ENCODE peak calls at places on chromosome 9, in nine cellular contexts. G is GM13976, D is fibroblast of mammary gland, V is GM06990, C is PC-3, F is progenitor cell of endocrine pancreas, O is MM.1S, N is type B pancreatic cell, T is A549. A is an unnamed sample.

GRCh38 chr9:86733929-86734328 is 213.4 kb downstream of the GAS1 start:
- DNase-seq in C (no peak), D (peak; percentile 27), V (no peak), F (no peak), O (no peak), N (no peak), G (no peak), T (no peak), A (no peak)

GRCh38 chr9:131943397-131943796 is 136.3 kb downstream of the MED27 start:
- DNase-seq in G (no peak), V (no peak), D (no peak), O (no peak), F (no peak), N (no peak), T (no peak), C (peak; percentile 1), A (no peak)

GRCh38 chr9:136521541-136521940 is 24.3 kb downstream of the NOTCH1 start:
- DNase-seq in G (no peak), C (no peak), V (no peak), F (no peak), O (no peak), T (no peak), N (no peak), D (no peak), A (no peak)

GRCh38 chr9:68508547-68508946 is 32.1 kb downstream of the TMEM252 start:
- DNase-seq in N (no peak), G (no peak), C (no peak), F (no peak), D (no peak), O (no peak), T (no peak), V (no peak), A (no peak)

GRCh38 chr9:79120533-79121315 is 451.0 kb upstream of the TLE4 start:
- DNase-seq in O (no peak), G (no peak), C (no peak), F (no peak), V (no peak), N (no peak), T (no peak), D (no peak), A (no peak)

GRCh38 chr9:37010976-37011375 is 23.1 kb downstream of the PAX5 start:
- DNase-seq in F (no peak), O (no peak), D (no peak), N (no peak), C (no peak), T (no peak), G (no peak), V (no peak), A (no peak)

GRCh38 chr9:17470449-17470848 is 108.4 kb upstream of the SH3GL2 start:
- DNase-seq in G (no peak), T (no peak), F (no peak), N (no peak), C (no peak), O (no peak), V (no peak), D (no peak), A (no peak)

GRCh38 chr9:131837316-131837715 is 97.4 kb upstream of the RAPGEF1 start:
- DNase-seq in G (peak; percentile 55), D (no peak), T (peak; percentile 39), O (no peak), C (peak; percentile 23), F (no peak), V (no peak), N (no peak), A (no peak)

GRCh38 chr9:86664603-86665002 is 282.7 kb downstream of the GAS1 start:
- DNase-seq in T (no peak), F (no peak), G (no peak), N (no peak), C (no peak), O (no peak), V (no peak), D (no peak), A (no peak)

GRCh38 chr9:93891549-93892310 is 63.4 kb downstream of the BARX1 start:
- DNase-seq in D (no peak), G (no peak), V (no peak), N (no peak), C (no peak), T (no peak), F (no peak), O (no peak), A (no peak)

GRCh38 chr9:134848504-134848903 is 32.1 kb upstream of the FCN2 start:
- DNase-seq in N (no peak), D (no peak), C (no peak), V (no peak), G (no peak), T (no peak), O (no peak), F (no peak), A (no peak)

GRCh38 chr9:134852906-134853654 is 27.5 kb upstream of the FCN2 start:
- DNase-seq in T (no peak), C (no peak), O (no peak), V (no peak), F (no peak), G (no peak), D (no peak), N (peak; percentile 47), A (no peak)

GRCh38 chr9:134851015-134851414 is 29.6 kb upstream of the FCN2 start:
- DNase-seq in O (no peak), D (no peak), T (no peak), N (no peak), V (no peak), C (no peak), G (no peak), F (no peak), A (no peak)

GRCh38 chr9:134847752-134848432 is 32.7 kb upstream of the FCN2 start:
- DNase-seq in G (no peak), C (no peak), T (peak; percentile 12), V (no peak), D (no peak), O (no peak), F (no peak), N (no peak), A (no peak)

GRCh38 chr9:134850611-134851010 is 30.0 kb upstream of the FCN2 start:
- DNase-seq in V (no peak), D (no peak), O (no peak), C (no peak), F (no peak), G (no peak), T (no peak), N (no peak), A (no peak)
- TF ChIP-seq CTCF in V (no peak), D (no peak), O (no peak), C (no peak), F (no peak), G (no peak), T (no peak), N (no peak), A (no peak)

GRCh38 chr9:2473691-2474090 is 147.9 kb upstream of the VLDLR start:
- DNase-seq in N (no peak), V (no peak), F (no peak), D (no peak), C (no peak), G (no peak), T (no peak), O (no peak), A (no peak)

GRCh38 chr9:2465921-2466460 is 155.6 kb upstream of the VLDLR start:
- DNase-seq in F (no peak), V (peak; percentile 40), O (peak; percentile 96), C (peak; percentile 51), D (peak; percentile 49), N (no peak), G (peak; percentile 44), T (peak; percentile 78), A (no peak)

GRCh38 chr9:2466703-2467102 is 154.9 kb upstream of the VLDLR start:
- DNase-seq in N (no peak), T (no peak), G (no peak), D (no peak), F (no peak), O (no peak), C (peak; percentile 5), V (no peak), A (no peak)

GRCh38 chr9:2465516-2465915 is 156.1 kb upstream of the VLDLR start:
- DNase-seq in F (no peak), G (no peak), O (no peak), D (no peak), T (no peak), N (no peak), C (no peak), V (no peak), A (no peak)

DNA sequence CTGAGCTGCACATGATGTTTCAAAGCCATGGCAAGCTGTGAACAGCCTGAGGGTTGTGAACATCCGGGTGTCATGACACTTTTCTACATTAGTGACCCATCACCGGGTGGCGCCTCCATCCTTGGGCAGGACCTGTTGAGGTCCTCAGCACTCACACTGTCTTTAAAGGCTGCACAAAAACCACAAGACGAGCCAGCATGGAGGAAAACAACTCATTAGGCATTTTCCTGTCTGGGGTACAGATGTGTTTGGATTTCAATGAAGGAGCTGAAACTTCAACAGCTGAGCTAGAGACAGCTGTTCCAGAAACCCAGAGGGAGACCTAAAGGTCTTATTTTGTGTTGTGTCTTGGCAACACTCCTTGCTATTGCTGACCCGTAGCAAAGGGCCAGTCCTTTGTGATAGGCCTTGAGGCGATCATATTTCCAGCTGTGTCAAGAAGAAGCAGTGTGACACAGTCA is 151.9 kb upstream of the VLDLR start:
- DNase-seq in C (peak; percentile 41), O (peak; percentile 51), N (no peak), G (no peak), D (peak; percentile 54), V (no peak), F (no peak), T (peak; percentile 48), A (no peak)
- TF ChIP-seq CTCF in C (peak; percentile 40), O (peak; percentile 30), N (no peak), G (no peak), D (peak; percentile 21), V (peak; percentile 27), F (no peak), T (peak; percentile 30), A (no peak)

DNA sequence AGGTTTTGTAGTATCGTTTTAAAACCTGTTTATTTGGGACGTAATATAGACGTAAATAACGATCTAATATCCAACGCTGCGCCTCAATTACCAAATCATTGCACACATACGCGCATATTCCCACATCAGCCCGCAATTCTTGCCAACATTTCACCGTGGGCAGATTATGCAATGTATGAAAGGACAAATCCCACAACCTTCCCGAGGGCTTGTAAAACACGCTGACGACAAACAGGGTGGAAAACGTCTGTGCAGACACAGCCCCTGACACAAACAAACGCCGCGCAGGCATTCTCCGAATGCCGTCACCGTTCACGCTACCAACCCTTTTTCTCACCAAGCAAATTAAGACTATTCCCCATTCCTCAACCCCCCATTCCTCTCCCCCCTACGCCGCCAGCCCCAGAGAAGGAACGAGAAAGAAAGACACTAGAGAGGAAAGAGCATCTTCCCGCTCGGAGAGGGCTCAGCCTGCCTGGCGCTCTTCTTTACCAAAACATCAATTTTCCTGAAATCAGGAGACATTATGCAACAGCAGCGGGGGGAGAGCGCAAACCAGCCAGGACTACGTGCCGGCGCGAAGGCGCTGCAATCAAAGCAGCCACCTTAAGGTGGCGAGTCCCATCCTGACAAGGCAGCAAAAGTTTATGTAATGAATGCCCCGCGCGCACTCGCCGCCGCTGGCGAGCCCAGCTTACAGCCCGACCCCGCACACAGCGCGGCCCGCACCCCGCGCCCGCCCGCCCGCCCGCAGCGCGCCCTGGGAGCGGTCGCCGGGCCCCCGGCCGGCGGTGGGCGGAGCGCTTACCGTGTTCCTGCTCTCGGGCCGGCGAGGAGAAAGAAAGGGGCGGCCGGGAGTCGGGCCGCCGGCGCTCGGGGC is 560 bp downstream of the NFIL3 start:
- DNase-seq in O (peak; percentile 60), C (peak; percentile 47), V (peak; percentile 56), G (peak; percentile 61), T (peak; percentile 71), F (peak; percentile 50), N (no peak), D (peak; percentile 90), A (no peak)
- TF ChIP-seq CTCF in O (peak; percentile 23), C (no peak), V (peak; percentile 39), G (peak; percentile 18), T (peak; percentile 18), F (peak; percentile 28), N (peak; percentile 46), D (peak; percentile 14), A (peak; percentile 35)

GRCh38 chr9:13013976-13014375 is 239.2 kb downstream of the LURAP1L start:
- DNase-seq in C (no peak), G (no peak), N (no peak), V (no peak), D (no peak), O (no peak), T (no peak), F (no peak), A (no peak)
- TF ChIP-seq CTCF in C (no peak), G (no peak), N (no peak), V (no peak), D (no peak), O (no peak), T (no peak), F (no peak), A (no peak)

A was measured in B cell.